ENCODE peak calls at places on chromosomes 16 and 17, in nine cellular contexts. X is COR-L47; K is DMS 273 treated with DMSO at 0.1 percent for 48 hours; Y is left colon; P is activated CD4-positive, alpha-beta memory T cell treated with anti-CD3 and anti-CD28 coated beads for 36 hours; C is activated CD4-positive, alpha-beta T cell treated with anti-CD3 and anti-CD28 coated beads for 48 hours; W is stimulated activated CD4-positive, alpha-beta T cell treated with anti-CD3 and anti-CD28 coated beads, Interleukin-4, amount 100 ng/mL, for 24 hours; U is GM23338; D is neuronal stem cell. J is an unnamed sample.

GRCh38 chr17:67475161-67475887 is 98.2 kb downstream of the PITPNC1 start:
- DNase-seq in X (peak), K (peak), Y (peak), P (peak), C (peak), W (peak), U (peak), D (no peak), J (peak)

GRCh38 chr16:61936522-61936921 is 99.7 kb downstream of the CDH8 start:
- DNase-seq in X (peak), K (no peak), Y (no peak), P (no peak), C (no peak), W (no peak), U (peak), D (peak), J (no peak)

GRCh38 chr16:28821874-28822519 is 802 bp upstream of the ATXN2L start:
- DNase-seq in X (no peak), K (no peak), Y (no peak), P (no peak), C (no peak), W (no peak), U (no peak), D (no peak), J (no peak)

GRCh38 chr16:55955439-55955838 is 80.3 kb upstream of the CES5A start:
- DNase-seq in X (no peak), K (peak), Y (no peak), P (no peak), C (no peak), W (no peak), U (no peak), D (no peak), J (no peak)

GRCh38 chr17:336110-337021 is 16.2 kb downstream of the RPH3AL start:
- DNase-seq in X (no peak), K (no peak), Y (peak), P (peak), C (peak), W (peak), U (no peak), D (no peak), J (no peak)

GRCh38 chr17:15442316-15443185 is 24.9 kb downstream of the CDRT4 start:
- DNase-seq in X (no peak), K (no peak), Y (no peak), P (no peak), C (no peak), W (no peak), U (no peak), D (no peak), J (no peak)

GRCh38 chr17:82684207-82684903 is 14.1 kb downstream of the RAB40B start:
- DNase-seq in X (no peak), K (no peak), Y (peak), P (no peak), C (no peak), W (no peak), U (no peak), D (no peak), J (no peak)

GRCh38 chr17:5837055-5837491 is 233.1 kb upstream of the WSCD1 start:
- DNase-seq in X (no peak), K (no peak), Y (no peak), P (no peak), C (no peak), W (no peak), U (no peak), D (no peak), J (no peak)

GRCh38 chr17:72968798-72969197 is 123.7 kb downstream of the SLC39A11 start:
- DNase-seq in X (no peak), K (no peak), Y (no peak), P (no peak), C (no peak), W (no peak), U (no peak), D (no peak), J (no peak)

GRCh38 chr17:15981208-15981607 is 18.3 kb downstream of the ZSWIM7 start:
- DNase-seq in X (no peak), K (no peak), Y (no peak), P (peak), C (peak), W (peak), U (no peak), D (no peak), J (no peak)

GRCh38 chr16:85515319-85515745 is 97.8 kb upstream of the GSE1 start:
- DNase-seq in X (no peak), K (no peak), Y (no peak), P (no peak), C (no peak), W (no peak), U (no peak), D (no peak), J (no peak)

GRCh38 chr17:19249681-19250080 is 12.5 kb downstream of the EPN2 start:
- DNase-seq in X (no peak), K (no peak), Y (no peak), P (no peak), C (no peak), W (no peak), U (no peak), D (no peak), J (no peak)

GRCh38 chr16:83917152-83918120 is 18.5 kb downstream of the MLYCD start:
- DNase-seq in X (no peak), K (no peak), Y (no peak), P (no peak), C (no peak), W (no peak), U (no peak), D (no peak), J (no peak)

GRCh38 chr16:28292731-28293588 is 635 bp downstream of the SBK1 start:
- DNase-seq in X (peak), K (no peak), Y (peak), P (peak), C (no peak), W (no peak), U (peak), D (peak), J (peak)

GRCh38 chr16:11361043-11361442 is 15.8 kb downstream of the RMI2 start:
- DNase-seq in X (no peak), K (no peak), Y (no peak), P (no peak), C (no peak), W (no peak), U (no peak), D (no peak), J (no peak)

GRCh38 chr17:28881533-28882056 is 15.9 kb downstream of the FLOT2 start:
- DNase-seq in X (no peak), K (no peak), Y (no peak), P (no peak), C (no peak), W (no peak), U (no peak), D (no peak), J (no peak)

GRCh38 chr17:27408891-27409290 is 47.4 kb upstream of the KSR1 start:
- DNase-seq in X (no peak), K (no peak), Y (no peak), P (no peak), C (no peak), W (no peak), U (no peak), D (no peak), J (no peak)

GRCh38 chr16:90020260-90020837 is 1.1 kb upstream of the DBNDD1 start:
- DNase-seq in X (peak), K (no peak), Y (no peak), P (no peak), C (no peak), W (no peak), U (no peak), D (no peak), J (peak)

GRCh38 chr17:11639736-11640510 is 41.7 kb downstream of the DNAH9 start:
- DNase-seq in X (no peak), K (no peak), Y (no peak), P (no peak), C (no peak), W (no peak), U (no peak), D (no peak), J (no peak)

GRCh38 chr16:86761117-86761971 is 183.0 kb downstream of the FOXL1 start:
- DNase-seq in X (no peak), K (no peak), Y (peak), P (peak), C (peak), W (peak), U (peak), D (peak), J (no peak)

GRCh38 chr16:11497329-11497805 is 89.4 kb downstream of the LITAF start:
- DNase-seq in X (peak), K (peak), Y (peak), P (peak), C (peak), W (no peak), U (peak), D (no peak), J (peak)

GRCh38 chr16:89122322-89122831 is 28.7 kb downstream of the ACSF3 start:
- DNase-seq in X (peak), K (no peak), Y (peak), P (peak), C (peak), W (peak), U (peak), D (no peak), J (no peak)

GRCh38 chr16:84043486-84044107 is 1.0 kb upstream of the SLC38A8 start:
- DNase-seq in X (peak), K (no peak), Y (no peak), P (no peak), C (no peak), W (no peak), U (peak), D (no peak), J (no peak)